ENCODE peak calls at places on chromosomes 11 and 22, in four cellular contexts. V, Z, A and J are unnamed samples.

GRCh38 chr11:74726547-74727182 is 4.6 kb downstream of the CHRDL2 start:
- DNase-seq in A (peak; percentile 57), V (no peak), Z (peak; percentile 71), J (no peak)

GRCh38 chr22:35349368-35349703 is 31.6 kb upstream of the HMOX1 start:
- DNase-seq in A (no peak), Z (no peak), V (no peak), J (no peak)

GRCh38 chr11:1370186-1371025 is 19.3 kb upstream of the BRSK2 start:
- DNase-seq in Z (no peak), A (no peak), V (no peak), J (no peak)

GRCh38 chr11:72969894-72970335 is 155.7 kb downstream of the ATG16L2 start:
- DNase-seq in Z (no peak), V (no peak), A (peak; percentile 51), J (no peak)

GRCh38 chr11:36953986-36954385 is 355.9 kb upstream of the RAG2 start:
- DNase-seq in Z (no peak), A (no peak), V (no peak), J (no peak)

GRCh38 chr11:79167510-79168188 is 273.2 kb downstream of the TENM4 start:
- DNase-seq in A (no peak), Z (no peak), V (peak; percentile 84), J (no peak)

GRCh38 chr11:113547739-113548138 is 72.5 kb upstream of the DRD2 start:
- DNase-seq in V (no peak), Z (no peak), A (no peak), J (no peak)

GRCh38 chr11:43987384-43988039 is 45.1 kb downstream of the C11orf96 start:
- DNase-seq in V (peak; percentile 6), Z (peak; percentile 64), A (no peak), J (peak; percentile 13)

GRCh38 chr11:123202155-123202714 is 7.2 kb upstream of the CLMP start:
- DNase-seq in V (no peak), A (no peak), Z (no peak), J (no peak)

GRCh38 chr22:50112151-50113118 is 22.6 kb downstream of the MOV10L1 start:
- DNase-seq in A (peak; percentile 65), V (peak; percentile 77), Z (no peak), J (no peak)

GRCh38 chr11:73157141-73158010 is 15.3 kb upstream of the FCHSD2 start:
- DNase-seq in V (no peak), Z (no peak), A (no peak), J (no peak)

GRCh38 chr11:98561216-98561615 is 459.5 kb upstream of the CNTN5 start:
- DNase-seq in A (no peak), V (no peak), Z (no peak), J (no peak)

GRCh38 chr22:23202812-23203451 is 22.6 kb downstream of the BCR start:
- DNase-seq in V (no peak), A (no peak), Z (no peak), J (no peak)

GRCh38 chr11:123470862-123471261 is 40.8 kb downstream of the GRAMD1B start:
- DNase-seq in Z (no peak), V (no peak), A (no peak), J (no peak)

GRCh38 chr11:102318469-102318868 is 1.2 kb downstream of the BIRC3 start:
- DNase-seq in A (no peak), V (no peak), Z (no peak), J (no peak)

GRCh38 chr11:102322560-102322959 is 5.3 kb downstream of the BIRC3 start:
- DNase-seq in Z (no peak), A (no peak), V (no peak), J (no peak)

GRCh38 chr11:102320679-102321078 is 3.4 kb downstream of the BIRC3 start:
- DNase-seq in Z (no peak), A (no peak), V (no peak), J (no peak)

GRCh38 chr11:102319544-102319943 is 2.3 kb downstream of the BIRC3 start:
- DNase-seq in A (no peak), Z (no peak), V (no peak), J (no peak)

DNA sequence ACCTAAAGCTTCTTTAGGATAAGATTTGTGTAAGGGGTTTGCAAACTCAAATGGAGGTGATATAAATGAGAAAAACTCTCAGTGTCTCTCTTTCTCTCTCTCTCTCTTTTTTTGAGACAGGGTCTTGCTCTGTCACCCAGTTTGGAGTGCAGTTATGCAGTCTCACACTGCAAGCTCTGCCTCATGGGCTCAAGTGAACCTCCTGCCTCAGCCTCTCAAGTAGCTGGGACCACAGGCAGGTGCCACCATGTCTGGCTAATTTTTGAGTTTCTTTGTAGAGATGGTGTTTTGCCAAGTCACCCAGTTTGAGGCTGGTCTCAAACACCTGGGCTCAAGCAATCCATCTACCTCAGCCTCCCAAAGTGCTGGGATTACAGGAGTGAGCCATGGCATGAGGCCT is 2.9 kb downstream of the BIRC3 start:
- DNase-seq in Z (no peak), V (no peak), A (no peak), J (no peak)
- H3K4me3 ChIP-seq in Z (no peak overlapping the region), V (no peak overlapping the region), A (no peak overlapping the region), J (peak overlapping the region; percentile 75)

GRCh38 chr22:16932577-16932976 is 75.4 kb downstream of the GAB4 start:
- DNase-seq in A (no peak), Z (no peak), V (no peak), J (no peak)
- TF ChIP-seq CTCF in A (no peak), Z (peak; percentile 26), V (peak; percentile 16), J (peak; percentile 27)

GRCh38 chr11:57646756-57647303 is 2.9 kb downstream of the YPEL4 start:
- DNase-seq in V (no peak), A (no peak), Z (no peak), J (no peak)
- H3K4me3 ChIP-seq in V (no peak overlapping the region), A (no peak overlapping the region), Z (no peak overlapping the region), J (no peak overlapping the region)

DNA sequence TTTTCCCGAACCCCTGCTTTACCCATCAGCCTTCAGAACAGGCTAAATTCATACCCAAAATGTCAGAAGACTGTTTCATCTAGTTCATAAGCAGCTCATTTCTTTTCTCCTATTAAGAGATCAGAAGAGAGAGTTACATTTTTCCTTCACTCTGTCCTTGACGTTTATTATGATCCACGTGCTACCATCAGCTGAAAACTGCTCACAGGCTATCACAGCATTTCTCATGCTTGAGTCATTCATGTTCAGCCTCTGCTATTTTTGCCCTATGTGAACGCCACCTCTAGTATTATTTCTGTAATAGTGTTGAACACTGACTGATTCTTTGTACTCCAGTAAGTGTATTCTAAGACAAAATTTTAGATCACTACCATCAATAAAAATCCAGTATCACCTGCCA is 51.9 kb downstream of the SLC1A2 start:
- DNase-seq in Z (no peak), V (peak; percentile 87), A (no peak), J (no peak)
- TF ChIP-seq CTCF in Z (no peak), V (no peak), A (no peak), J (no peak)

GRCh38 chr11:133197425-133197824 is 334.9 kb downstream of the OPCML start:
- DNase-seq in A (no peak), V (no peak), Z (no peak), J (no peak)

GRCh38 chr11:133191931-133192330 is 340.4 kb downstream of the OPCML start:
- DNase-seq in V (no peak), A (no peak), Z (no peak), J (no peak)
- H3K4me3 ChIP-seq in V (no peak overlapping the region), A (no peak overlapping the region), Z (no peak overlapping the region), J (no peak overlapping the region)

GRCh38 chr11:32448232-32448631 is 12.9 kb upstream of the WT1 start:
- DNase-seq in A (no peak), V (no peak), Z (no peak), J (no peak)
- TF ChIP-seq CTCF in A (peak; percentile 20), V (peak; percentile 42), Z (no peak), J (peak; percentile 49)

GRCh38 chr22:42548597-42549328 is 5.0 kb upstream of the SERHL2 start:
- DNase-seq in A (no peak), V (no peak), Z (no peak), J (no peak)

GRCh38 chr22:42549329-42550060 is 4.3 kb upstream of the SERHL2 start:
- DNase-seq in V (no peak), A (no peak), Z (no peak), J (no peak)

GRCh38 chr22:42553475-42554361 is at the start of gene SERHL2:
- DNase-seq in V (peak; percentile 11), Z (peak; percentile 93), A (peak; percentile 66), J (no peak)
- H3K4me3 ChIP-seq in V (peak within 1 kb of the TSS; percentile 53), Z (peak within 1 kb of the TSS; percentile 41), A (peak within 1 kb of the TSS; percentile 40), J (peak within 1 kb of the TSS; percentile 54)

DNA sequence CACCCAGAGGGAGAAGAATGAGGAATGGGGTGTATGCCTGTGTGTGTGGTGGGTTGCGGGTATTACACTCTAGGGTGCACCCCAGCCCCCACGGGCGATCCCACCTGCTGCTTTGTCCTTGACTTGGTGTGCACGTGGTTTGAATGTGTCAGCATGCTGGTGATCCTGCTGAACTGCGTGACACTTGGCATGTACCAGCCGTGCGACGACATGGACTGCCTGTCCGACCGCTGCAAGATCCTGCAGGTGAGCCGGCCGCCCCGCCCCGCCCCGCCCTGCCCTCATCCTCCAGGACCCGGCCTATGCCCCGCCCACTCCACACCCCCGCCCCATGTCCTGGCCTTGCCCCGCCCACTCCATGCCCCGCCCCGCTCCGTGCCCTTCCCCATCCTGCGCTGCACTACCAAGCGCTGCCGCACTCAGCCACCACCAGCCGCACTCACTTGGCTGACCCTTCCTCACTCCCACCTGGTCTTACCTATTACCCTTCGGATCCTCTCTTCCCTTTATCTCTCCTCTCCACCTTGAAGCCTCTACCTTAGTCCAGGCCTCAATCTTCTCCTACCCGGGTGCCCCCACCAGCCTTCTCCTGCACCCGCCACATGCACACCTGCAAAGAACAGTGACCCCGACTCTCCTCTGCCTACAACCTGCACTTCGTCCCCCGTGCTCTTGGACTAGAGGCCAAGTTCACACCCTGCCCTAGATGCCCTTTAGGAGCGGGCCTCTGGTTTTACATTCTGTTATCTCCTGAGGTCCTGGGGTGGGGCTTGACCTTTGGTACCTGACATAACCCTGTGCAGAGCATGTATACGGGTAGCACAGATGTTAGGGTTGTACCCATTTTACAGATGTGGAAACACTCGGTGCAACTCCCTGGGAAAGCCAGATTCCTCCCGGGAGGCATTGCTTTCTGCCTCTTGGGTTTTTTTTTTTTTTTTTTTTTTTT is 27.7 kb downstream of the CACNA1I start:
- DNase-seq in Z (peak; percentile 71), A (no peak), V (no peak), J (no peak)
- TF ChIP-seq CTCF in Z (no peak), A (no peak), V (no peak), J (peak; percentile 10)

GRCh38 chr11:15649371-15650104 is 534.8 kb downstream of the INSC start:
- DNase-seq in Z (no peak), V (no peak), A (no peak), J (no peak)
- H3K4me3 ChIP-seq in Z (no peak overlapping the region), V (no peak overlapping the region), A (no peak overlapping the region), J (no peak overlapping the region)